ENCODE peak calls at places on chromosome 17, in ten cellular contexts. X, Y, S, D, I, E, H, G, K and V are unnamed samples.

GRCh38 chr17:4939804-4940624 is at the start of the genes RNF167 and SLC25A11:
- DNase-seq in X (peak; percentile 97), Y (peak; percentile 100), S (peak; percentile 98), D (peak; percentile 99), I (peak; percentile 88), E (peak; percentile 99), H (peak; percentile 92), G (peak; percentile 99), K (peak; percentile 96), V (peak; percentile 97)

GRCh38 chr17:3917391-3917931 is 1.2 kb upstream of the P2RX1 start:
- DNase-seq in X (peak; percentile 57), Y (peak; percentile 46), S (no peak), D (no peak), I (no peak), E (peak; percentile 82), H (peak; percentile 68), G (no peak), K (peak; percentile 78), V (no peak)

GRCh38 chr17:75933836-75934235 is 7.0 kb downstream of the FBF1 start:
- DNase-seq in X (no peak), Y (no peak), S (no peak), D (no peak), I (no peak), E (no peak), H (no peak), G (no peak), K (no peak), V (no peak)

GRCh38 chr17:50768348-50768761 is 1.0 kb upstream of the ANKRD40CL start:
- DNase-seq in X (peak; percentile 84), Y (no peak), S (no peak), D (no peak), I (no peak), E (no peak), H (no peak), G (no peak), K (peak; percentile 95), V (peak; percentile 94)

GRCh38 chr17:10668771-10669170 is 11.7 kb upstream of the MYH3 start:
- DNase-seq in X (no peak), Y (no peak), S (no peak), D (peak; percentile 37), I (no peak), E (no peak), H (no peak), G (peak; percentile 50), K (no peak), V (no peak)

GRCh38 chr17:56804454-56804853 is 29.3 kb downstream of the C17orf67 start:
- DNase-seq in X (no peak), Y (no peak), S (no peak), D (no peak), I (no peak), E (no peak), H (no peak), G (no peak), K (no peak), V (no peak)

GRCh38 chr17:80262291-80262690 is 1.6 kb downstream of the RNF213 start:
- DNase-seq in X (peak; percentile 50), Y (no peak), S (no peak), D (no peak), I (no peak), E (no peak), H (no peak), G (no peak), K (no peak), V (no peak)

GRCh38 chr17:17495448-17496188 is 577 bp downstream of the RASD1 start:
- DNase-seq in X (peak; percentile 56), Y (peak; percentile 43), S (peak; percentile 68), D (no peak), I (no peak), E (peak; percentile 39), H (no peak), G (no peak), K (peak; percentile 33), V (no peak)

GRCh38 chr17:81537343-81537855 is 9.2 kb downstream of the FSCN2 start:
- DNase-seq in X (no peak), Y (no peak), S (no peak), D (peak; percentile 43), I (peak; percentile 62), E (peak; percentile 66), H (no peak), G (no peak), K (peak; percentile 67), V (no peak)

GRCh38 chr17:55639096-55639495 is 83.6 kb downstream of the TMEM100 start:
- DNase-seq in X (no peak), Y (no peak), S (no peak), D (no peak), I (no peak), E (no peak), H (no peak), G (no peak), K (no peak), V (no peak)

GRCh38 chr17:8391711-8392110 is 5.9 kb downstream of the RNF222 start:
- DNase-seq in X (peak; percentile 7), Y (no peak), S (no peak), D (peak; percentile 37), I (no peak), E (no peak), H (no peak), G (no peak), K (no peak), V (no peak)

GRCh38 chr17:74514632-74515035 is 16.6 kb downstream of the CD300LB start:
- DNase-seq in X (peak; percentile 47), Y (no peak), S (no peak), D (no peak), I (no peak), E (peak; percentile 22), H (peak; percentile 35), G (no peak), K (no peak), V (peak; percentile 19)

GRCh38 chr17:927611-928461 is 51.7 kb downstream of the NXN start:
- DNase-seq in X (peak; percentile 74), Y (peak; percentile 75), S (no peak), D (peak; percentile 90), I (no peak), E (no peak), H (no peak), G (peak; percentile 99), K (no peak), V (no peak)

GRCh38 chr17:37089998-37090397 is 141.2 kb downstream of the AATF start:
- DNase-seq in X (peak; percentile 65), Y (no peak), S (no peak), D (no peak), I (no peak), E (no peak), H (no peak), G (no peak), K (no peak), V (no peak)

GRCh38 chr17:27494192-27495091 is 38.2 kb downstream of the KSR1 start:
- DNase-seq in X (peak; percentile 76), Y (peak; percentile 80), S (peak; percentile 96), D (peak; percentile 77), I (no peak), E (peak; percentile 51), H (no peak), G (peak; percentile 5), K (peak; percentile 92), V (peak; percentile 77)

GRCh38 chr17:35546489-35546888 is 9.0 kb upstream of the SLFN12L start:
- DNase-seq in X (no peak), Y (no peak), S (no peak), D (no peak), I (no peak), E (no peak), H (no peak), G (no peak), K (no peak), V (no peak)

GRCh38 chr17:31389673-31390381 is 1.6 kb upstream of the RAB11FIP4 start:
- DNase-seq in X (peak; percentile 36), Y (no peak), S (peak; percentile 20), D (no peak), I (no peak), E (no peak), H (no peak), G (no peak), K (no peak), V (no peak)

GRCh38 chr17:4147751-4148310 is 4.8 kb downstream of the CYB5D2 start:
- DNase-seq in X (no peak), Y (no peak), S (no peak), D (peak; percentile 31), I (no peak), E (no peak), H (no peak), G (no peak), K (no peak), V (no peak)

GRCh38 chr17:51052235-51052634 is 68.4 kb downstream of the SPAG9 start:
- DNase-seq in X (peak; percentile 63), Y (no peak), S (no peak), D (no peak), I (no peak), E (no peak), H (no peak), G (no peak), K (no peak), V (no peak)

GRCh38 chr17:1201132-1201702 is 21.4 kb upstream of the ABR start:
- DNase-seq in X (no peak), Y (no peak), S (no peak), D (no peak), I (no peak), E (no peak), H (no peak), G (no peak), K (no peak), V (peak; percentile 37)

GRCh38 chr17:1413281-1413791 is 13.3 kb upstream of the YWHAE start:
- DNase-seq in X (peak; percentile 76), Y (no peak), S (peak; percentile 88), D (peak; percentile 66), I (no peak), E (no peak), H (no peak), G (no peak), K (peak; percentile 26), V (peak; percentile 92)

GRCh38 chr17:43359469-43360105 is 39.2 kb upstream of the ARL4D start:
- DNase-seq in X (no peak), Y (no peak), S (no peak), D (no peak), I (no peak), E (no peak), H (no peak), G (no peak), K (peak; percentile 21), V (no peak)

GRCh38 chr17:41340496-41340895 is 10.1 kb downstream of the KRT33A start:
- DNase-seq in X (no peak), Y (no peak), S (no peak), D (no peak), I (no peak), E (no peak), H (no peak), G (no peak), K (no peak), V (no peak)

GRCh38 chr17:13544292-13544691 is 57.4 kb downstream of the HS3ST3A1 start:
- DNase-seq in X (no peak), Y (no peak), S (no peak), D (peak; percentile 87), I (no peak), E (no peak), H (peak; percentile 70), G (peak; percentile 83), K (peak; percentile 13), V (no peak)

GRCh38 chr17:47188266-47188665 is 829 bp downstream of the CDC27 start:
- DNase-seq in X (peak; percentile 68), Y (peak; percentile 20), S (no peak), D (peak; percentile 17), I (no peak), E (no peak), H (no peak), G (no peak), K (no peak), V (no peak)